ENCODE peak calls at places on chromosomes 13 and 19, in six cellular contexts. One of them, this sample, is unnamed.
A peak's percentile ranks its signal among the peaks of the same experiment; 100 is the strongest.

GRCh38 chr19:15439821-15440641 is 9.7 kb downstream of the WIZ start:
- DNase-seq in fibroblast of pulmonary artery: no peak
- DNase-seq in hippocampal formation: no peak
- DNase-seq in mucosa of descending colon: no peak
- DNase-seq in stimulated activated CD4-positive, alpha-beta T cell treated with anti-CD3 and anti-CD28 coated beads, Interleukin-1b, Interleukin-23, amount 100 ng/mL, for 48 hours: no peak
- DNase-seq in H9: no peak
- DNase-seq in this sample: no peak

GRCh38 chr19:47697863-47698609 is 15.2 kb upstream of the EHD2 start:
- DNase-seq in fibroblast of pulmonary artery: peak; percentile 90
- DNase-seq in hippocampal formation: peak; percentile 88
- DNase-seq in mucosa of descending colon: peak; percentile 70
- DNase-seq in stimulated activated CD4-positive, alpha-beta T cell treated with anti-CD3 and anti-CD28 coated beads, Interleukin-1b, Interleukin-23, amount 100 ng/mL, for 48 hours: peak; percentile 58
- DNase-seq in H9: peak; percentile 92
- DNase-seq in this sample: peak; percentile 57

GRCh38 chr19:53467138-53467502 is 413 bp upstream of the ZNF813 start:
- DNase-seq in fibroblast of pulmonary artery: no peak
- DNase-seq in hippocampal formation: no peak
- DNase-seq in mucosa of descending colon: peak; percentile 55
- DNase-seq in stimulated activated CD4-positive, alpha-beta T cell treated with anti-CD3 and anti-CD28 coated beads, Interleukin-1b, Interleukin-23, amount 100 ng/mL, for 48 hours: no peak
- DNase-seq in H9: no peak
- DNase-seq in this sample: peak; percentile 34

GRCh38 chr13:114115796-114116195 is 16.6 kb downstream of the RASA3 start:
- DNase-seq in fibroblast of pulmonary artery: no peak
- DNase-seq in hippocampal formation: no peak
- DNase-seq in mucosa of descending colon: peak; percentile 54
- DNase-seq in stimulated activated CD4-positive, alpha-beta T cell treated with anti-CD3 and anti-CD28 coated beads, Interleukin-1b, Interleukin-23, amount 100 ng/mL, for 48 hours: no peak
- DNase-seq in H9: no peak
- DNase-seq in this sample: no peak

GRCh38 chr19:54708781-54709180 is 15.5 kb upstream of the KIR3DL3 start:
- DNase-seq in fibroblast of pulmonary artery: no peak
- DNase-seq in hippocampal formation: peak; percentile 56
- DNase-seq in mucosa of descending colon: no peak
- DNase-seq in stimulated activated CD4-positive, alpha-beta T cell treated with anti-CD3 and anti-CD28 coated beads, Interleukin-1b, Interleukin-23, amount 100 ng/mL, for 48 hours: no peak
- DNase-seq in H9: no peak
- DNase-seq in this sample: no peak

GRCh38 chr13:79423801-79424642 is 18.0 kb upstream of the RBM26 start:
- DNase-seq in fibroblast of pulmonary artery: peak; percentile 80
- DNase-seq in hippocampal formation: peak; percentile 82
- DNase-seq in mucosa of descending colon: no peak
- DNase-seq in stimulated activated CD4-positive, alpha-beta T cell treated with anti-CD3 and anti-CD28 coated beads, Interleukin-1b, Interleukin-23, amount 100 ng/mL, for 48 hours: no peak
- DNase-seq in H9: no peak
- DNase-seq in this sample: no peak

GRCh38 chr13:103788061-103788652 is 721.9 kb upstream of the SLC10A2 start:
- DNase-seq in fibroblast of pulmonary artery: peak; percentile 7
- DNase-seq in hippocampal formation: no peak
- DNase-seq in mucosa of descending colon: no peak
- DNase-seq in stimulated activated CD4-positive, alpha-beta T cell treated with anti-CD3 and anti-CD28 coated beads, Interleukin-1b, Interleukin-23, amount 100 ng/mL, for 48 hours: no peak
- DNase-seq in H9: peak; percentile 36
- DNase-seq in this sample: no peak

GRCh38 chr13:48302920-48303330 is 626 bp upstream of the RB1 start:
- DNase-seq in fibroblast of pulmonary artery: no peak
- DNase-seq in hippocampal formation: peak; percentile 33
- DNase-seq in mucosa of descending colon: no peak
- DNase-seq in stimulated activated CD4-positive, alpha-beta T cell treated with anti-CD3 and anti-CD28 coated beads, Interleukin-1b, Interleukin-23, amount 100 ng/mL, for 48 hours: no peak
- DNase-seq in H9: no peak
- DNase-seq in this sample: no peak

GRCh38 chr13:110607675-110608224 is 7.6 kb upstream of the NAXD start:
- DNase-seq in fibroblast of pulmonary artery: no peak
- DNase-seq in hippocampal formation: no peak
- DNase-seq in mucosa of descending colon: no peak
- DNase-seq in stimulated activated CD4-positive, alpha-beta T cell treated with anti-CD3 and anti-CD28 coated beads, Interleukin-1b, Interleukin-23, amount 100 ng/mL, for 48 hours: no peak
- DNase-seq in H9: no peak
- DNase-seq in this sample: no peak

GRCh38 chr13:80547341-80547740 is 206.4 kb upstream of the SPRY2 start:
- DNase-seq in fibroblast of pulmonary artery: peak; percentile 37
- DNase-seq in hippocampal formation: no peak
- DNase-seq in mucosa of descending colon: no peak
- DNase-seq in stimulated activated CD4-positive, alpha-beta T cell treated with anti-CD3 and anti-CD28 coated beads, Interleukin-1b, Interleukin-23, amount 100 ng/mL, for 48 hours: no peak
- DNase-seq in H9: no peak
- DNase-seq in this sample: no peak

GRCh38 chr19:38514812-38515633 is 81.5 kb downstream of the RYR1 start:
- DNase-seq in fibroblast of pulmonary artery: peak; percentile 56
- DNase-seq in hippocampal formation: no peak
- DNase-seq in mucosa of descending colon: peak; percentile 75
- DNase-seq in stimulated activated CD4-positive, alpha-beta T cell treated with anti-CD3 and anti-CD28 coated beads, Interleukin-1b, Interleukin-23, amount 100 ng/mL, for 48 hours: peak; percentile 77
- DNase-seq in H9: peak; percentile 86
- DNase-seq in this sample: peak; percentile 71

GRCh38 chr19:6731822-6732221 is 5.6 kb downstream of the GPR108 start:
- DNase-seq in fibroblast of pulmonary artery: no peak
- DNase-seq in hippocampal formation: no peak
- DNase-seq in mucosa of descending colon: peak; percentile 55
- DNase-seq in stimulated activated CD4-positive, alpha-beta T cell treated with anti-CD3 and anti-CD28 coated beads, Interleukin-1b, Interleukin-23, amount 100 ng/mL, for 48 hours: no peak
- DNase-seq in H9: peak; percentile 25
- DNase-seq in this sample: no peak

GRCh38 chr19:7373862-7374261 is 25.1 kb downstream of the ARHGEF18 start:
- DNase-seq in fibroblast of pulmonary artery: no peak
- DNase-seq in hippocampal formation: no peak
- DNase-seq in mucosa of descending colon: peak; percentile 40
- DNase-seq in stimulated activated CD4-positive, alpha-beta T cell treated with anti-CD3 and anti-CD28 coated beads, Interleukin-1b, Interleukin-23, amount 100 ng/mL, for 48 hours: no peak
- DNase-seq in H9: peak; percentile 54
- DNase-seq in this sample: no peak

GRCh38 chr19:18433735-18434398 is 4.1 kb downstream of the ISYNA1 start:
- DNase-seq in fibroblast of pulmonary artery: no peak
- DNase-seq in hippocampal formation: no peak
- DNase-seq in mucosa of descending colon: peak; percentile 64
- DNase-seq in stimulated activated CD4-positive, alpha-beta T cell treated with anti-CD3 and anti-CD28 coated beads, Interleukin-1b, Interleukin-23, amount 100 ng/mL, for 48 hours: no peak
- DNase-seq in H9: peak; percentile 89
- DNase-seq in this sample: no peak

GRCh38 chr13:109212630-109213029 is 573.8 kb downstream of the IRS2 start:
- DNase-seq in fibroblast of pulmonary artery: no peak
- DNase-seq in hippocampal formation: no peak
- DNase-seq in mucosa of descending colon: no peak
- DNase-seq in stimulated activated CD4-positive, alpha-beta T cell treated with anti-CD3 and anti-CD28 coated beads, Interleukin-1b, Interleukin-23, amount 100 ng/mL, for 48 hours: no peak
- DNase-seq in H9: no peak
- DNase-seq in this sample: no peak

GRCh38 chr19:10189631-10190425 is 4.9 kb downstream of the DNMT1 start:
- DNase-seq in fibroblast of pulmonary artery: no peak
- DNase-seq in hippocampal formation: no peak
- DNase-seq in mucosa of descending colon: no peak
- DNase-seq in stimulated activated CD4-positive, alpha-beta T cell treated with anti-CD3 and anti-CD28 coated beads, Interleukin-1b, Interleukin-23, amount 100 ng/mL, for 48 hours: peak; percentile 39
- DNase-seq in H9: no peak
- DNase-seq in this sample: no peak

GRCh38 chr19:49837009-49837310 is 14.0 kb upstream of the PTOV1 start:
- DNase-seq in fibroblast of pulmonary artery: no peak
- DNase-seq in hippocampal formation: no peak
- DNase-seq in mucosa of descending colon: no peak
- DNase-seq in stimulated activated CD4-positive, alpha-beta T cell treated with anti-CD3 and anti-CD28 coated beads, Interleukin-1b, Interleukin-23, amount 100 ng/mL, for 48 hours: no peak
- DNase-seq in H9: no peak
- DNase-seq in this sample: no peak

GRCh38 chr13:63910406-63910957 is 2494.8 kb upstream of the PCDH20 start:
- DNase-seq in fibroblast of pulmonary artery: peak; percentile 38
- DNase-seq in hippocampal formation: no peak
- DNase-seq in mucosa of descending colon: no peak
- DNase-seq in stimulated activated CD4-positive, alpha-beta T cell treated with anti-CD3 and anti-CD28 coated beads, Interleukin-1b, Interleukin-23, amount 100 ng/mL, for 48 hours: no peak
- DNase-seq in H9: peak; percentile 40
- DNase-seq in this sample: no peak

GRCh38 chr13:107865643-107866006 is 349.7 kb downstream of the LIG4 start:
- DNase-seq in fibroblast of pulmonary artery: peak; percentile 18
- DNase-seq in hippocampal formation: no peak
- DNase-seq in mucosa of descending colon: no peak
- DNase-seq in stimulated activated CD4-positive, alpha-beta T cell treated with anti-CD3 and anti-CD28 coated beads, Interleukin-1b, Interleukin-23, amount 100 ng/mL, for 48 hours: no peak
- DNase-seq in H9: no peak
- DNase-seq in this sample: no peak

GRCh38 chr13:82614086-82614485 is 1268.2 kb downstream of the SLITRK1 start:
- DNase-seq in fibroblast of pulmonary artery: no peak
- DNase-seq in hippocampal formation: no peak
- DNase-seq in mucosa of descending colon: no peak
- DNase-seq in stimulated activated CD4-positive, alpha-beta T cell treated with anti-CD3 and anti-CD28 coated beads, Interleukin-1b, Interleukin-23, amount 100 ng/mL, for 48 hours: no peak
- DNase-seq in H9: no peak
- DNase-seq in this sample: no peak

GRCh38 chr13:79312456-79312855 is 93.6 kb downstream of the RBM26 start:
- DNase-seq in fibroblast of pulmonary artery: no peak
- DNase-seq in hippocampal formation: no peak
- DNase-seq in mucosa of descending colon: no peak
- DNase-seq in stimulated activated CD4-positive, alpha-beta T cell treated with anti-CD3 and anti-CD28 coated beads, Interleukin-1b, Interleukin-23, amount 100 ng/mL, for 48 hours: no peak
- DNase-seq in H9: no peak
- DNase-seq in this sample: no peak

GRCh38 chr13:51764184-51765141 is 39.5 kb downstream of the DHRS12 start:
- DNase-seq in fibroblast of pulmonary artery: peak; percentile 71
- DNase-seq in hippocampal formation: peak; percentile 62
- DNase-seq in mucosa of descending colon: peak; percentile 68
- DNase-seq in stimulated activated CD4-positive, alpha-beta T cell treated with anti-CD3 and anti-CD28 coated beads, Interleukin-1b, Interleukin-23, amount 100 ng/mL, for 48 hours: peak; percentile 78
- DNase-seq in H9: no peak
- DNase-seq in this sample: no peak

GRCh38 chr13:44432595-44432994 is 59.0 kb downstream of the SERP2 start:
- DNase-seq in fibroblast of pulmonary artery: peak; percentile 39
- DNase-seq in hippocampal formation: no peak
- DNase-seq in mucosa of descending colon: no peak
- DNase-seq in stimulated activated CD4-positive, alpha-beta T cell treated with anti-CD3 and anti-CD28 coated beads, Interleukin-1b, Interleukin-23, amount 100 ng/mL, for 48 hours: no peak
- DNase-seq in H9: no peak
- DNase-seq in this sample: no peak

GRCh38 chr19:46471116-46471733 is at the start of gene PNMA8A:
- DNase-seq in fibroblast of pulmonary artery: peak; percentile 83
- DNase-seq in hippocampal formation: peak; percentile 40
- DNase-seq in mucosa of descending colon: no peak
- DNase-seq in stimulated activated CD4-positive, alpha-beta T cell treated with anti-CD3 and anti-CD28 coated beads, Interleukin-1b, Interleukin-23, amount 100 ng/mL, for 48 hours: no peak
- DNase-seq in H9: peak; percentile 95
- DNase-seq in this sample: peak; percentile 87

GRCh38 chr19:36266375-36266961 is 51.6 kb downstream of the ZNF146 start:
- DNase-seq in fibroblast of pulmonary artery: no peak
- DNase-seq in hippocampal formation: no peak
- DNase-seq in mucosa of descending colon: no peak
- DNase-seq in stimulated activated CD4-positive, alpha-beta T cell treated with anti-CD3 and anti-CD28 coated beads, Interleukin-1b, Interleukin-23, amount 100 ng/mL, for 48 hours: no peak
- DNase-seq in H9: no peak
- DNase-seq in this sample: no peak

GRCh38 chr13:100666124-100666523 is 8.5 kb downstream of the TMTC4 start:
- DNase-seq in fibroblast of pulmonary artery: peak; percentile 41
- DNase-seq in hippocampal formation: no peak
- DNase-seq in mucosa of descending colon: no peak
- DNase-seq in stimulated activated CD4-positive, alpha-beta T cell treated with anti-CD3 and anti-CD28 coated beads, Interleukin-1b, Interleukin-23, amount 100 ng/mL, for 48 hours: no peak
- DNase-seq in H9: no peak
- DNase-seq in this sample: no peak

GRCh38 chr19:12778905-12779161 is 3.5 kb upstream of the HOOK2 start:
- DNase-seq in fibroblast of pulmonary artery: no peak
- DNase-seq in hippocampal formation: no peak
- DNase-seq in mucosa of descending colon: no peak
- DNase-seq in stimulated activated CD4-positive, alpha-beta T cell treated with anti-CD3 and anti-CD28 coated beads, Interleukin-1b, Interleukin-23, amount 100 ng/mL, for 48 hours: no peak
- DNase-seq in H9: no peak
- DNase-seq in this sample: no peak

GRCh38 chr19:9966448-9966847 is 30.1 kb upstream of the OLFM2 start:
- DNase-seq in fibroblast of pulmonary artery: no peak
- DNase-seq in hippocampal formation: no peak
- DNase-seq in mucosa of descending colon: no peak
- DNase-seq in stimulated activated CD4-positive, alpha-beta T cell treated with anti-CD3 and anti-CD28 coated beads, Interleukin-1b, Interleukin-23, amount 100 ng/mL, for 48 hours: no peak
- DNase-seq in H9: peak; percentile 84
- DNase-seq in this sample: no peak

GRCh38 chr13:66414196-66414800 is 815.8 kb downstream of the PCDH9 start:
- DNase-seq in fibroblast of pulmonary artery: no peak
- DNase-seq in hippocampal formation: no peak
- DNase-seq in mucosa of descending colon: no peak
- DNase-seq in stimulated activated CD4-positive, alpha-beta T cell treated with anti-CD3 and anti-CD28 coated beads, Interleukin-1b, Interleukin-23, amount 100 ng/mL, for 48 hours: no peak
- DNase-seq in H9: no peak
- DNase-seq in this sample: no peak

GRCh38 chr19:19026299-19026971 is 6.9 kb downstream of the SUGP2 start:
- DNase-seq in fibroblast of pulmonary artery: peak; percentile 10
- DNase-seq in hippocampal formation: no peak
- DNase-seq in mucosa of descending colon: no peak
- DNase-seq in stimulated activated CD4-positive, alpha-beta T cell treated with anti-CD3 and anti-CD28 coated beads, Interleukin-1b, Interleukin-23, amount 100 ng/mL, for 48 hours: no peak
- DNase-seq in H9: no peak
- DNase-seq in this sample: no peak

GRCh38 chr13:113902956-113903355 is 39.1 kb upstream of the GAS6 start:
- DNase-seq in fibroblast of pulmonary artery: no peak
- DNase-seq in hippocampal formation: no peak
- DNase-seq in mucosa of descending colon: no peak
- DNase-seq in stimulated activated CD4-positive, alpha-beta T cell treated with anti-CD3 and anti-CD28 coated beads, Interleukin-1b, Interleukin-23, amount 100 ng/mL, for 48 hours: no peak
- DNase-seq in H9: no peak
- DNase-seq in this sample: no peak

GRCh38 chr13:64553411-64554129 is 2676.6 kb downstream of the PCDH9 start:
- DNase-seq in fibroblast of pulmonary artery: peak; percentile 63
- DNase-seq in hippocampal formation: no peak
- DNase-seq in mucosa of descending colon: no peak
- DNase-seq in stimulated activated CD4-positive, alpha-beta T cell treated with anti-CD3 and anti-CD28 coated beads, Interleukin-1b, Interleukin-23, amount 100 ng/mL, for 48 hours: no peak
- DNase-seq in H9: no peak
- DNase-seq in this sample: no peak

GRCh38 chr19:29886535-29886934 is 55.5 kb upstream of the URI1 start:
- DNase-seq in fibroblast of pulmonary artery: no peak
- DNase-seq in hippocampal formation: no peak
- DNase-seq in mucosa of descending colon: no peak
- DNase-seq in stimulated activated CD4-positive, alpha-beta T cell treated with anti-CD3 and anti-CD28 coated beads, Interleukin-1b, Interleukin-23, amount 100 ng/mL, for 48 hours: no peak
- DNase-seq in H9: no peak
- DNase-seq in this sample: no peak

GRCh38 chr13:91141619-91142061 is 205.8 kb upstream of the MIR17HG start:
- DNase-seq in fibroblast of pulmonary artery: no peak
- DNase-seq in hippocampal formation: no peak
- DNase-seq in mucosa of descending colon: no peak
- DNase-seq in stimulated activated CD4-positive, alpha-beta T cell treated with anti-CD3 and anti-CD28 coated beads, Interleukin-1b, Interleukin-23, amount 100 ng/mL, for 48 hours: no peak
- DNase-seq in H9: no peak
- DNase-seq in this sample: no peak

GRCh38 chr13:49776871-49777270 is 15.6 kb downstream of the KPNA3 start:
- DNase-seq in fibroblast of pulmonary artery: peak; percentile 21
- DNase-seq in hippocampal formation: no peak
- DNase-seq in mucosa of descending colon: no peak
- DNase-seq in stimulated activated CD4-positive, alpha-beta T cell treated with anti-CD3 and anti-CD28 coated beads, Interleukin-1b, Interleukin-23, amount 100 ng/mL, for 48 hours: no peak
- DNase-seq in H9: no peak
- DNase-seq in this sample: no peak

GRCh38 chr13:99086869-99087129 is 108.9 kb upstream of the DOCK9 start:
- DNase-seq in fibroblast of pulmonary artery: peak; percentile 11
- DNase-seq in hippocampal formation: no peak
- DNase-seq in mucosa of descending colon: peak; percentile 81
- DNase-seq in stimulated activated CD4-positive, alpha-beta T cell treated with anti-CD3 and anti-CD28 coated beads, Interleukin-1b, Interleukin-23, amount 100 ng/mL, for 48 hours: peak; percentile 35
- DNase-seq in H9: peak; percentile 43
- DNase-seq in this sample: no peak

GRCh38 chr19:6723108-6723618 is 2.7 kb upstream of the C3 start:
- DNase-seq in fibroblast of pulmonary artery: peak; percentile 83
- DNase-seq in hippocampal formation: no peak
- DNase-seq in mucosa of descending colon: peak; percentile 49
- DNase-seq in stimulated activated CD4-positive, alpha-beta T cell treated with anti-CD3 and anti-CD28 coated beads, Interleukin-1b, Interleukin-23, amount 100 ng/mL, for 48 hours: no peak
- DNase-seq in H9: no peak
- DNase-seq in this sample: no peak

GRCh38 chr13:42968906-42969305 is 23.1 kb downstream of the EPSTI1 start:
- DNase-seq in fibroblast of pulmonary artery: no peak
- DNase-seq in hippocampal formation: no peak
- DNase-seq in mucosa of descending colon: peak; percentile 89
- DNase-seq in stimulated activated CD4-positive, alpha-beta T cell treated with anti-CD3 and anti-CD28 coated beads, Interleukin-1b, Interleukin-23, amount 100 ng/mL, for 48 hours: no peak
- DNase-seq in H9: peak; percentile 77
- DNase-seq in this sample: peak; percentile 37

GRCh38 chr13:49300716-49301589 is 53.2 kb downstream of the CDADC1 start:
- DNase-seq in fibroblast of pulmonary artery: peak; percentile 81
- DNase-seq in hippocampal formation: peak; percentile 92
- DNase-seq in mucosa of descending colon: peak; percentile 63
- DNase-seq in stimulated activated CD4-positive, alpha-beta T cell treated with anti-CD3 and anti-CD28 coated beads, Interleukin-1b, Interleukin-23, amount 100 ng/mL, for 48 hours: peak; percentile 65
- DNase-seq in H9: peak; percentile 76
- DNase-seq in this sample: peak; percentile 41